ENCODE peak calls at places on chromosomes 3 and 15, in seven cellular contexts. D is NCI-H69, R is retina, Y is LoVo, E is left cardiac atrium, O is sciatic nerve, P is ELR. A is an unnamed sample.
A peak's percentile ranks its signal among the peaks of the same experiment; 100 is the strongest.

GRCh38 chr3:197549261-197549885 is 6.4 kb downstream of the BDH1 start:
- DNase-seq in D (no peak), Y (no peak), E (no peak), O (no peak), P (no peak), R (no peak), A (no peak)

GRCh38 chr15:60128710-60129109 is 124.6 kb downstream of the FOXB1 start:
- DNase-seq in O (no peak), R (no peak), E (no peak), Y (no peak), P (peak; percentile 21), D (no peak), A (no peak)

GRCh38 chr3:176574736-176575135 is 622.5 kb downstream of the TBL1XR1 start:
- DNase-seq in P (no peak), R (no peak), O (no peak), E (no peak), D (no peak), Y (no peak), A (no peak)

GRCh38 chr3:9986230-9986725 is 363 bp downstream of the EMC3 start:
- DNase-seq in O (no peak), P (no peak), D (no peak), E (no peak), Y (no peak), R (no peak), A (no peak)

GRCh38 chr15:91465696-91466095 is 365.6 kb downstream of the SV2B start:
- DNase-seq in Y (no peak), O (no peak), P (no peak), E (no peak), R (no peak), D (peak; percentile 96), A (no peak)

GRCh38 chr3:39105687-39106063 is 1.8 kb downstream of the GORASP1 start:
- DNase-seq in O (no peak), R (no peak), P (no peak), D (no peak), Y (no peak), E (no peak), A (no peak)

GRCh38 chr15:62112051-62112450 is 45.3 kb downstream of the C2CD4A start:
- DNase-seq in O (no peak), R (no peak), E (no peak), P (no peak), Y (no peak), D (no peak), A (no peak)

GRCh38 chr3:126056681-126057546 is 27.0 kb downstream of the SLC41A3 start:
- DNase-seq in P (peak; percentile 20), E (peak; percentile 52), R (peak; percentile 55), D (no peak), Y (no peak), O (no peak), A (no peak)

GRCh38 chr3:14561051-14561634 is 21.0 kb upstream of the GRIP2 start:
- DNase-seq in E (no peak), R (no peak), D (no peak), O (no peak), Y (no peak), P (peak; percentile 54), A (no peak)

GRCh38 chr3:61715886-61716527 is 154.6 kb downstream of the PTPRG start:
- DNase-seq in R (no peak), D (peak; percentile 76), E (no peak), Y (no peak), P (no peak), O (no peak), A (no peak)

GRCh38 chr15:78266229-78266628 is 1.9 kb downstream of the DNAJA4 start:
- DNase-seq in P (no peak), E (no peak), R (no peak), O (no peak), Y (no peak), D (peak; percentile 62), A (no peak)

GRCh38 chr3:164458986-164459385 is 619.3 kb downstream of the SI start:
- DNase-seq in O (no peak), R (no peak), D (no peak), P (peak; percentile 92), Y (no peak), E (no peak), A (no peak)

GRCh38 chr15:66865622-66866611 is 163.9 kb downstream of the SMAD6 start:
- DNase-seq in D (peak; percentile 43), Y (no peak), O (peak; percentile 62), R (no peak), P (no peak), E (no peak), A (no peak)

GRCh38 chr3:27990347-27990746 is 251.1 kb upstream of the CMC1 start:
- DNase-seq in E (no peak), P (no peak), D (no peak), O (no peak), R (peak; percentile 4), Y (no peak), A (no peak)

GRCh38 chr3:129651316-129652202 is 45.1 kb upstream of the PLXND1 start:
- DNase-seq in E (peak; percentile 26), Y (peak; percentile 64), D (peak; percentile 35), O (no peak), P (peak; percentile 90), R (no peak), A (peak; percentile 45)

GRCh38 chr15:74036271-74037170 is 42.0 kb downstream of the PML start:
- DNase-seq in E (peak; percentile 63), D (peak; percentile 41), Y (no peak), P (peak; percentile 68), R (peak; percentile 65), O (no peak), A (peak; percentile 82)

GRCh38 chr15:93048759-93049161 is 40.3 kb downstream of the RGMA start:
- DNase-seq in E (no peak), D (no peak), Y (no peak), R (no peak), P (no peak), O (no peak), A (no peak)

GRCh38 chr3:183444748-183445147 is 16.3 kb upstream of the MCF2L2 start:
- DNase-seq in P (no peak), Y (no peak), E (no peak), D (no peak), O (no peak), R (no peak), A (no peak)

A was measured in neural progenitor cell.